ENCODE peak calls at places on chromosome 9, in five cellular contexts. U is astrocyte of the spinal cord, B is body of pancreas, S is cardiac fibroblast, Y is lower leg skin. O is an unnamed sample.

GRCh38 chr9:117029341-117029740 is 342.2 kb downstream of the TRIM32 start:
- DNase-seq in U (no peak), B (no peak), S (no peak), Y (no peak), O (no peak)

GRCh38 chr9:72200452-72200851 is 51.2 kb downstream of the GDA start:
- DNase-seq in U (no peak), B (no peak), S (no peak), Y (no peak), O (no peak)

GRCh38 chr9:33415152-33416038 is 13.0 kb upstream of the AQP7 start:
- DNase-seq in U (peak; percentile 18), B (peak; percentile 93), S (peak; percentile 52), Y (peak; percentile 68), O (peak; percentile 52)

GRCh38 chr9:136940526-136941230 is 3.9 kb downstream of the FBXW5 start:
- DNase-seq in U (no peak), B (no peak), S (no peak), Y (no peak), O (no peak)

GRCh38 chr9:85978496-85978895 is 37.5 kb downstream of the NAA35 start:
- DNase-seq in U (no peak), B (no peak), S (peak; percentile 6), Y (no peak), O (peak; percentile 7)

GRCh38 chr9:119556129-119556875 is 187.1 kb upstream of the BRINP1 start:
- DNase-seq in U (peak; percentile 47), B (peak; percentile 72), S (peak; percentile 75), Y (peak; percentile 39), O (peak; percentile 82)

GRCh38 chr9:114521846-114522245 is 16.6 kb upstream of the WHRN start:
- DNase-seq in U (peak; percentile 27), B (no peak), S (no peak), Y (no peak), O (no peak)

GRCh38 chr9:112861638-112862555 is 28.8 kb downstream of the SLC46A2 start:
- DNase-seq in U (no peak), B (no peak), S (peak; percentile 68), Y (no peak), O (peak; percentile 73)

GRCh38 chr9:96025995-96026572 is 150.6 kb downstream of the ERCC6L2 start:
- DNase-seq in U (no peak), B (no peak), S (no peak), Y (no peak), O (peak; percentile 15)

GRCh38 chr9:109880276-109881169 is 100.5 kb downstream of the PALM2AKAP2 start:
- DNase-seq in U (peak; percentile 33), B (no peak), S (peak; percentile 54), Y (no peak), O (no peak)

GRCh38 chr9:109856785-109857184 is 76.8 kb downstream of the PALM2AKAP2 start:
- DNase-seq in U (no peak), B (no peak), S (peak; percentile 73), Y (no peak), O (peak; percentile 50)

GRCh38 chr9:87573841-87574342 is 76.2 kb downstream of the DAPK1 start:
- DNase-seq in U (no peak), B (no peak), S (no peak), Y (no peak), O (no peak)

GRCh38 chr9:134026981-134027380 is 1.7 kb downstream of the BRD3OS start:
- DNase-seq in U (no peak), B (no peak), S (no peak), Y (no peak), O (no peak)

GRCh38 chr9:21395778-21396717 is 10.8 kb upstream of the IFNA2 start:
- DNase-seq in U (peak; percentile 37), B (peak; percentile 50), S (peak; percentile 15), Y (no peak), O (peak; percentile 31)

DNA sequence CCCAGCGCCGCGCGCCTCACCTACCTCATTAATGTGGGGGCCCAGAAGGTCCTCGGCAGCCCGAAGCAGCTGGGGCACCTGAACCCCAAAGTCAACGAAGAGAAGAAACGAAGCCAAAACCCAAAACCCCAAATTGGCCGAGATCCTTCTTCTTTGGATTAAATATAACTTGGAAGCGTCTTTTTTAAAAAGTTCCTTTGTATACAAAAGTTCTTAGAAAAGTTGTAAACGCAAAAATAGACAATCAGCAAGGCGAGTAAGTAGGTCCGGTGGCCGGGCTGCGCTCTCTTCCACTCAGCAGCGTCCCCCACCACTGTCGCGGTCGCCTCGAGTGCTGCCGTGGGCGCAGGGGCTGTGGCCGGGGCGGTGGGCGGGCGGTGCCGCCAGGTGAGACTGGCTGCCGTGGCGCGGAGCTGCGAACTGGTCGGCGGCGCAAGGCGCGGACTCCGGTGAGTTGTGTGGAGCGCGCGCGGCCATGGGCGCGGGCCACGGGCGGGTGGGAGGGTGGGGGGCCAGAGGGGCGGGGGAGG is 360 bp downstream of the KLF4 start:
- DNase-seq in U (peak; percentile 51), B (no peak), S (no peak), Y (peak; percentile 38), O (no peak)
- H3K4me3 ChIP-seq in U (peak overlapping the region; percentile 76), B (peak overlapping the region; percentile 24), S (peak overlapping the region; percentile 94), Y (peak overlapping the region; percentile 90), O (peak overlapping the region; percentile 57)

DNA sequence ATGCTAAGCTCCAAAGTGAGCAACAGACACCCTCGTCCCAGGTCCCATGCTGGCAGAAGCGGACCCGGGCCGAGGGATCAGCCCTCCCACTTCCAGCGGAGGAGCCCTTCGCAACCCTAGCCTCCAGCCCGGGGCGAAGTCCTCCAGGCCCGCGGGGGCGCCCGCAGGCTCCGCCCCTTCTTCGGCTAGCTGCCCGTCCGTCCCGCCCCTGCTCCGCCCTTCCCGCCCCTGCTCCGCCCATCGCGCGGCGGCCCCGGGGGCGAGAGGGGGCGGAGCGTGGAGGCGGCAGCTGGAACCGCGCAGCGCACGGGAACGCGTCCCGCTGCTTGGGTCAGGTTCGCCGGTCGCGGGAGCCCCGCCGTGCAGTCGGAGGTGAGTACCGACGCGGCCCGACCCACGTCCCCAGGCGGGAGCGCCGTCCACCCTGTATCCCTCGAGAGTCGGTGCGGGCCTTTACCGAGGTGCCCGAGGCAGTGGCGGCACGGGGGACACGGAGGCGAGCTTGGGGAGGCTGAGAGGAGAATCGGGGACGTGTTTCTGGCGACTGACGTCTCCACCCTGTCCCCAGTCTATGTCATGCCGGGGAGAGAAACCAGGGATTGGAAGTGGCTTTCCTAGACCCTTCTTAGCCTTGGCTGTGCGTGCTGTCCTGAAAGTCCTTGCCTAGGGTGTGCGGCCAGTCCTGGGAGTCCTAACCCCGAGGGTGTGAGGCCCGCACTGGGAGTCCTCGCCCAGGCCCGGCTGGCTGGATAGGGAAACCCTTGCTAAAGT is at the start of gene ACO1:
- DNase-seq in U (peak; percentile 86), B (peak; percentile 94), S (peak; percentile 92), Y (peak; percentile 74), O (peak; percentile 95)
- TF ChIP-seq CTCF in U (peak; percentile 1), B (no peak), S (no peak), Y (no peak), O (no peak)

DNA sequence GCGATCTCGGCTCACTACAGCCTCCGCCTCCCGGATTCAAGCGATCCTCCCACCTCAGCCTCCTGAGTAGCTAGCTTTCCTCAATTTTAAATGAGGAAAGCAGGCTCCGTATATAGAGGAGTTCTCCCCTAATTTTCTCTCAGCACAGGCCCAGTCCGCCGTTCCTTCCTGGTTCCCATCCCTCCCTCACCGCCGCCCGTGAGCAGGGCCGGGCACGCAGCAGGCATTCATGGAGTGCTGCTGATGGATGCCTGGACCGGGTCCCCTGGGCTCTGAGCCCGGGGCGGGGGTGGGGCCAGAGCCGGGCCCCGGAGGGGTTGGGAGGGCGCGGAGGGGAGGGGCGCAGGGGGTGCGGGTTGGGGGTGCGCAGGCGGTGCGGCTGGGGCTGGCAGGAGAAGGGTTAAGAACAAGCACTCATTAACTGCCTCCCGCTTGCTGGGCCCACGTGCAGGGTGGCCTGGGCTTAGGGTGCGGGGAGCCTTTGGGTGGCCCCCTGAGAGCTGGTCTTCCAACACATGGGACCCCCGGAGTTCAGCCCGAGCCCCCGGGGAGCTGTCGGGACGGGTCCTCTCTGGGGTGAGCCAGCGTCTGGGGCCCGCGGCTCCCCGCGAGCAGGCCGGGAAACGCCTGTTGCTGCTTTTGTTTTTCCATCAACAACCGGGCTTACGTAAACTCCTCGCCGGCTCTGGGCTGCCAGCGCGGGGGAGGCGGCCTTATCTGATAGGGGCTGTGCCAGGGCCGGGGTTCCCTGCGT is 33.7 kb downstream of the LHX2 start:
- DNase-seq in U (peak; percentile 24), B (peak; percentile 56), S (peak; percentile 84), Y (peak; percentile 33), O (no peak)
- H3K4me3 ChIP-seq in U (peak overlapping the region; percentile 3), B (no peak overlapping the region), S (peak overlapping the region; percentile 38), Y (no peak overlapping the region), O (peak overlapping the region; percentile 20)

DNA sequence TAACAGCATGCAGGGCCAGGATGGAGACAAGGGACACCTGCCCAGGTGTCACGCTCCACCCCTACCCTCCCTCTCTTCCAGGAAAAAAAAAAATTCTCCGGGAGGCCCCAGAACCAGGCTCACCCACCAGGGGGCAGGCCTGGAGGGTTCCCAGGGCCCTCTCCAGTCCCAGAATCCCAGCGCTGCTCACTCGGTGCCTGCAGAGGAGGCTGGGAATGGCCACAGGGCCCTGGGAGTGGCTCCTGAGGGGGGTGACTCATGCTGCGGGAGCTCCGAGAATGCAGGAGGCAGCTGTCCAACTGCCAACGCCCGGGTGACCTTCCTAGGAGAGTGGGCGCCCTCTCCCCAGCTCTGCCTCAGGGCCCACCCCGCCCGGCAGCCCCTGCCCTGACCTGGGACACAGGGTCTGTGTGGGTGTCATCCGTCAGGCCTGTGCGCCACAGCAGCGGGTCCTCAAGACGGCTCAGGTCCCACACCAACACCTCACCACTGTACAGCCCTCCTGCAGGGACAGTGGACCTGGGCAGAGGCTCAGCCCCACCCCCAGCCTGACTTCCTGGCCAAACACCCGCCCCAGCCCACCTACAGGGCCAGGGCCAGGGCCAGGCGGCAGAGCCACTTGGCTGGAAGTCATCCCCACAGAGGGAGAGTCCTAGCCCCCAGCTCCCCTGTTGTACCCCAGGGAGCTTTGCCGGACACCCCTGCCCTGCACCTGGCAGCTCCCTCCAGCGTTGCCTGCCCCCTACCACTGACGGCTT is 21.2 kb downstream of the DYNC2I2 start:
- DNase-seq in U (peak; percentile 94), B (peak; percentile 98), S (peak; percentile 97), Y (peak; percentile 82), O (peak; percentile 92)
- TF ChIP-seq CTCF in U (peak; percentile 79), B (peak; percentile 81), S (peak; percentile 91), Y (no peak), O (peak; percentile 89)

GRCh38 chr9:126839301-126839700 is 21.1 kb upstream of the ZBTB34 start:
- DNase-seq in U (no peak), B (no peak), S (no peak), Y (no peak), O (no peak)

GRCh38 chr9:126842220-126842842 is 18.1 kb upstream of the ZBTB34 start:
- DNase-seq in U (no peak), B (no peak), S (no peak), Y (no peak), O (no peak)

GRCh38 chr9:126844085-126844484 is 16.4 kb upstream of the ZBTB34 start:
- DNase-seq in U (peak; percentile 83), B (no peak), S (peak; percentile 65), Y (no peak), O (no peak)

GRCh38 chr9:126847051-126847450 is 13.4 kb upstream of the ZBTB34 start:
- DNase-seq in U (no peak), B (no peak), S (no peak), Y (no peak), O (no peak)

GRCh38 chr9:126842977-126843799 is 17.3 kb upstream of the ZBTB34 start:
- DNase-seq in U (no peak), B (peak; percentile 43), S (no peak), Y (no peak), O (no peak)
- H3K4me3 ChIP-seq in U (no peak overlapping the region), B (no peak overlapping the region), S (no peak overlapping the region), Y (no peak overlapping the region), O (no peak overlapping the region)